ENCODE peak calls at places on chromosomes 1 and 21, in seven cellular contexts. One of them, this sample, is unnamed.
A peak's percentile ranks its signal among the peaks of the same experiment; 100 is the strongest.

GRCh38 chr21:42366292-42367010 is at the start of gene TFF1:
- DNase-seq in uterus: no peak
- DNase-seq in tibial nerve: no peak
- DNase-seq in right lobe of liver: no peak
- DNase-seq in HCT116: no peak
- DNase-seq in heart left ventricle: no peak
- DNase-seq in ovary: no peak
- DNase-seq in this sample: peak; percentile 48

GRCh38 chr1:224259986-224260385 is 70.0 kb downstream of the NVL start:
- DNase-seq in uterus: no peak
- DNase-seq in tibial nerve: no peak
- DNase-seq in right lobe of liver: no peak
- DNase-seq in HCT116: no peak
- DNase-seq in heart left ventricle: no peak
- DNase-seq in ovary: no peak
- DNase-seq in this sample: no peak

GRCh38 chr1:185534806-185535205 is 199.4 kb upstream of the HMCN1 start:
- DNase-seq in uterus: no peak
- DNase-seq in tibial nerve: no peak
- DNase-seq in right lobe of liver: no peak
- DNase-seq in HCT116: no peak
- DNase-seq in heart left ventricle: no peak
- DNase-seq in ovary: no peak
- DNase-seq in this sample: no peak

GRCh38 chr21:25855591-25855990 is 120.8 kb downstream of the GABPA start:
- DNase-seq in uterus: no peak
- DNase-seq in tibial nerve: no peak
- DNase-seq in right lobe of liver: no peak
- DNase-seq in HCT116: no peak
- DNase-seq in heart left ventricle: no peak
- DNase-seq in ovary: no peak
- DNase-seq in this sample: no peak

GRCh38 chr21:41876928-41877652 is 2.1 kb downstream of the PRDM15 start:
- DNase-seq in uterus: no peak
- DNase-seq in tibial nerve: no peak
- DNase-seq in right lobe of liver: no peak
- DNase-seq in HCT116: no peak
- DNase-seq in heart left ventricle: no peak
- DNase-seq in ovary: no peak
- DNase-seq in this sample: no peak

GRCh38 chr1:208161656-208162375 is 82.4 kb downstream of the PLXNA2 start:
- DNase-seq in uterus: no peak
- DNase-seq in tibial nerve: no peak
- DNase-seq in right lobe of liver: no peak
- DNase-seq in HCT116: no peak
- DNase-seq in heart left ventricle: no peak
- DNase-seq in ovary: no peak
- DNase-seq in this sample: no peak

GRCh38 chr1:155598842-155599331 is 11.1 kb upstream of the MSTO1 start:
- DNase-seq in uterus: no peak
- DNase-seq in tibial nerve: no peak
- DNase-seq in right lobe of liver: no peak
- DNase-seq in HCT116: no peak
- DNase-seq in heart left ventricle: no peak
- DNase-seq in ovary: no peak
- DNase-seq in this sample: no peak

GRCh38 chr1:4176841-4177240 is 276.8 kb upstream of the C1orf174 start:
- DNase-seq in uterus: no peak
- DNase-seq in tibial nerve: no peak
- DNase-seq in right lobe of liver: no peak
- DNase-seq in HCT116: no peak
- DNase-seq in heart left ventricle: no peak
- DNase-seq in ovary: no peak
- DNase-seq in this sample: no peak

GRCh38 chr1:154104433-154105082 is 50.3 kb downstream of the NUP210L start:
- DNase-seq in uterus: no peak
- DNase-seq in tibial nerve: no peak
- DNase-seq in right lobe of liver: no peak
- DNase-seq in HCT116: no peak
- DNase-seq in heart left ventricle: no peak
- DNase-seq in ovary: no peak
- DNase-seq in this sample: no peak

GRCh38 chr21:29534448-29534847 is 235.7 kb downstream of the BACH1 start:
- DNase-seq in uterus: no peak
- DNase-seq in tibial nerve: no peak
- DNase-seq in right lobe of liver: no peak
- DNase-seq in HCT116: no peak
- DNase-seq in heart left ventricle: no peak
- DNase-seq in ovary: no peak
- DNase-seq in this sample: no peak

GRCh38 chr1:24901791-24902470 is 28.1 kb downstream of the RUNX3 start:
- DNase-seq in uterus: peak; percentile 10
- DNase-seq in tibial nerve: no peak
- DNase-seq in right lobe of liver: peak; percentile 18
- DNase-seq in HCT116: no peak
- DNase-seq in heart left ventricle: no peak
- DNase-seq in ovary: no peak
- DNase-seq in this sample: no peak

GRCh38 chr1:189237008-189237407 is 1240.7 kb downstream of the BRINP3 start:
- DNase-seq in uterus: no peak
- DNase-seq in tibial nerve: no peak
- DNase-seq in right lobe of liver: no peak
- DNase-seq in HCT116: no peak
- DNase-seq in heart left ventricle: no peak
- DNase-seq in ovary: no peak
- DNase-seq in this sample: no peak

GRCh38 chr1:94805912-94806311 is 14.2 kb upstream of the SLC44A3 start:
- DNase-seq in uterus: peak; percentile 59
- DNase-seq in tibial nerve: no peak
- DNase-seq in right lobe of liver: peak; percentile 39
- DNase-seq in HCT116: peak; percentile 44
- DNase-seq in heart left ventricle: peak; percentile 66
- DNase-seq in ovary: peak; percentile 66
- DNase-seq in this sample: peak; percentile 68

GRCh38 chr1:43510621-43511020 is 20.1 kb upstream of the PTPRF start:
- DNase-seq in uterus: no peak
- DNase-seq in tibial nerve: no peak
- DNase-seq in right lobe of liver: no peak
- DNase-seq in HCT116: no peak
- DNase-seq in heart left ventricle: no peak
- DNase-seq in ovary: no peak
- DNase-seq in this sample: no peak

GRCh38 chr1:211541715-211542477 is 37.1 kb downstream of the SLC30A1 start:
- DNase-seq in uterus: no peak
- DNase-seq in tibial nerve: no peak
- DNase-seq in right lobe of liver: no peak
- DNase-seq in HCT116: no peak
- DNase-seq in heart left ventricle: no peak
- DNase-seq in ovary: no peak
- DNase-seq in this sample: no peak

GRCh38 chr1:84789014-84789413 is 98.8 kb upstream of the SSX2IP start:
- DNase-seq in uterus: no peak
- DNase-seq in tibial nerve: no peak
- DNase-seq in right lobe of liver: no peak
- DNase-seq in HCT116: no peak
- DNase-seq in heart left ventricle: no peak
- DNase-seq in ovary: no peak
- DNase-seq in this sample: no peak

GRCh38 chr1:214694769-214695168 is 91.8 kb downstream of the CENPF start:
- DNase-seq in uterus: no peak
- DNase-seq in tibial nerve: no peak
- DNase-seq in right lobe of liver: no peak
- DNase-seq in HCT116: no peak
- DNase-seq in heart left ventricle: no peak
- DNase-seq in ovary: no peak
- DNase-seq in this sample: no peak

GRCh38 chr1:110173466-110174117 is 23.3 kb downstream of the SLC6A17 start:
- DNase-seq in uterus: no peak
- DNase-seq in tibial nerve: no peak
- DNase-seq in right lobe of liver: no peak
- DNase-seq in HCT116: no peak
- DNase-seq in heart left ventricle: no peak
- DNase-seq in ovary: no peak
- DNase-seq in this sample: peak; percentile 50

GRCh38 chr1:78520216-78520615 is 29.4 kb downstream of the PTGFR start:
- DNase-seq in uterus: no peak
- DNase-seq in tibial nerve: no peak
- DNase-seq in right lobe of liver: no peak
- DNase-seq in HCT116: no peak
- DNase-seq in heart left ventricle: no peak
- DNase-seq in ovary: no peak
- DNase-seq in this sample: no peak

GRCh38 chr21:44911384-44912157 is 9.1 kb downstream of the ITGB2 start:
- DNase-seq in uterus: peak; percentile 46
- DNase-seq in tibial nerve: peak; percentile 63
- DNase-seq in right lobe of liver: peak; percentile 82
- DNase-seq in HCT116: no peak
- DNase-seq in heart left ventricle: peak; percentile 89
- DNase-seq in ovary: peak; percentile 57
- DNase-seq in this sample: peak; percentile 91

GRCh38 chr1:59761440-59761839 is 53.3 kb upstream of the HOOK1 start:
- DNase-seq in uterus: no peak
- DNase-seq in tibial nerve: no peak
- DNase-seq in right lobe of liver: no peak
- DNase-seq in HCT116: no peak
- DNase-seq in heart left ventricle: no peak
- DNase-seq in ovary: no peak
- DNase-seq in this sample: no peak

GRCh38 chr1:58529288-58529687 is 17.2 kb downstream of the OMA1 start:
- DNase-seq in uterus: no peak
- DNase-seq in tibial nerve: no peak
- DNase-seq in right lobe of liver: no peak
- DNase-seq in HCT116: no peak
- DNase-seq in heart left ventricle: no peak
- DNase-seq in ovary: no peak
- DNase-seq in this sample: no peak

GRCh38 chr1:44714944-44715571 is 15.9 kb downstream of the RNU5D-1 start:
- DNase-seq in uterus: peak; percentile 67
- DNase-seq in tibial nerve: peak; percentile 45
- DNase-seq in right lobe of liver: peak; percentile 48
- DNase-seq in HCT116: no peak
- DNase-seq in heart left ventricle: no peak
- DNase-seq in ovary: peak; percentile 63
- DNase-seq in this sample: no peak

GRCh38 chr21:21383126-21383525 is 384.9 kb downstream of the NCAM2 start:
- DNase-seq in uterus: no peak
- DNase-seq in tibial nerve: no peak
- DNase-seq in right lobe of liver: no peak
- DNase-seq in HCT116: no peak
- DNase-seq in heart left ventricle: no peak
- DNase-seq in ovary: no peak
- DNase-seq in this sample: no peak

GRCh38 chr21:42537106-42537742 is 23.6 kb downstream of the SLC37A1 start:
- DNase-seq in uterus: no peak
- DNase-seq in tibial nerve: no peak
- DNase-seq in right lobe of liver: no peak
- DNase-seq in HCT116: no peak
- DNase-seq in heart left ventricle: no peak
- DNase-seq in ovary: no peak
- DNase-seq in this sample: peak; percentile 16

GRCh38 chr1:226954777-226955176 is 14.7 kb downstream of the COQ8A start:
- DNase-seq in uterus: no peak
- DNase-seq in tibial nerve: no peak
- DNase-seq in right lobe of liver: no peak
- DNase-seq in HCT116: no peak
- DNase-seq in heart left ventricle: no peak
- DNase-seq in ovary: no peak
- DNase-seq in this sample: no peak

GRCh38 chr1:226966683-226967082 is 26.6 kb downstream of the COQ8A start:
- DNase-seq in uterus: no peak
- DNase-seq in tibial nerve: no peak
- DNase-seq in right lobe of liver: no peak
- DNase-seq in HCT116: no peak
- DNase-seq in heart left ventricle: no peak
- DNase-seq in ovary: no peak
- DNase-seq in this sample: no peak

DNA sequence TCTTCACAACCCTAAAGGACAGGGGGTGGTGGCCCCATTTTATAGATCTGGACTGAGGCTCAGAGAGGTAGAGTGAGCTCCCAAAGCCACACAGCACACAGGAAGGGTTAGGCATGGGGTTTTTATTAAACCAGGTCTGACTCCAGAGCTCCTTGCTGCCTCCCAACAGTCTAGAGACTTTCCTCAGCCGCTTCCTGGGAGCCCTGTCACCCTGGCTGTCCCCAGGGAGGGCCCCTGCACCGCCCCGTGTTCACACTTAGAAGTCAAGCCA is 8.0 kb upstream of the EPHA8 start:
- DNase-seq in uterus: no peak
- DNase-seq in tibial nerve: no peak
- DNase-seq in right lobe of liver: no peak
- DNase-seq in HCT116: no peak
- DNase-seq in heart left ventricle: no peak
- DNase-seq in ovary: no peak
- DNase-seq in this sample: no peak
- H3K27me3 ChIP-seq in uterus: no peaks in the 10 kb centered on the region
- H3K27me3 ChIP-seq in tibial nerve: peaks cover 92% of the 10 kb centered on the region
- H3K27me3 ChIP-seq in right lobe of liver: peaks cover 6% of the 10 kb centered on the region
- H3K27me3 ChIP-seq in HCT116: no peaks in the 10 kb centered on the region
- H3K27me3 ChIP-seq in heart left ventricle: peaks cover 4% of the 10 kb centered on the region
- H3K27me3 ChIP-seq in ovary: no peaks in the 10 kb centered on the region
- H3K27me3 ChIP-seq in this sample: peaks cover 2% of the 10 kb centered on the region

GRCh38 chr1:173925306-173926242 is 8.4 kb upstream of the SERPINC1 start:
- DNase-seq in uterus: no peak
- DNase-seq in tibial nerve: no peak
- DNase-seq in right lobe of liver: no peak
- DNase-seq in HCT116: no peak
- DNase-seq in heart left ventricle: no peak
- DNase-seq in ovary: no peak
- DNase-seq in this sample: no peak
- TF ChIP-seq POLR2A in uterus: no peak
- TF ChIP-seq POLR2A in tibial nerve: no peak
- TF ChIP-seq POLR2A in right lobe of liver: no peak
- TF ChIP-seq POLR2A in HCT116: no peak
- TF ChIP-seq POLR2A in heart left ventricle: no peak
- TF ChIP-seq POLR2A in ovary: no peak
- TF ChIP-seq POLR2A in this sample: no peak

DNA sequence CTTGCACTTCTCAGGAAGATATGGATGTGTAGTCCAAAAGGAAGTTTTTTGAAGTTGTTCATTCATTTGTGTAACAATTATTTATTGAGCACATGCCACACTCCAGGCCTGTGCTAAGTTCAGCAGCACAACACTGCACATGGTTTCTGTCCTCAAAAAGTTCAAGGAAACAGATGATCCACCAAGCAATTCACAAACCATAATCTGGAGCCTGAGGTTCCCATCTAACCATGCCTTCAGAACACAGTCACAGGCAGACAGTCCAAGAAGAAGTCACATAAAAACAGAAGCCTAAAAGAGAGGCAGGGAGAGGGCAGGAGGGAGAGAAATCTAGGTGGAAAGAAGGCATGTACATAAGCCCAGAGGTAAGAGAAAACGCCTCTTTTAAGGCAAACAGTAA is 1.9 kb downstream of the CD48 start:
- DNase-seq in uterus: no peak
- DNase-seq in tibial nerve: no peak
- DNase-seq in right lobe of liver: no peak
- DNase-seq in HCT116: no peak
- DNase-seq in heart left ventricle: no peak
- DNase-seq in ovary: no peak
- DNase-seq in this sample: no peak
- H3K27me3 ChIP-seq in uterus: no peaks in the 10 kb centered on the region
- H3K27me3 ChIP-seq in tibial nerve: no peaks in the 10 kb centered on the region
- H3K27me3 ChIP-seq in right lobe of liver: no peaks in the 10 kb centered on the region
- H3K27me3 ChIP-seq in HCT116: no peaks in the 10 kb centered on the region
- H3K27me3 ChIP-seq in heart left ventricle: no peaks in the 10 kb centered on the region
- H3K27me3 ChIP-seq in ovary: no peaks in the 10 kb centered on the region
- H3K27me3 ChIP-seq in this sample: no peaks in the 10 kb centered on the region

GRCh38 chr1:26353976-26354820 is at the start of gene CRYBG2:
- DNase-seq in uterus: no peak
- DNase-seq in tibial nerve: no peak
- DNase-seq in right lobe of liver: no peak
- DNase-seq in HCT116: peak; percentile 57
- DNase-seq in heart left ventricle: no peak
- DNase-seq in ovary: no peak
- DNase-seq in this sample: peak; percentile 45
- TF ChIP-seq POLR2A in uterus: no peak
- TF ChIP-seq POLR2A in tibial nerve: no peak
- TF ChIP-seq POLR2A in right lobe of liver: no peak
- TF ChIP-seq POLR2A in HCT116: no peak
- TF ChIP-seq POLR2A in heart left ventricle: no peak
- TF ChIP-seq POLR2A in ovary: no peak
- TF ChIP-seq POLR2A in this sample: no peak